ENCODE peak calls at places on chromosomes 12 and 14, in seven cellular contexts. I is CD8-positive, alpha-beta T cell; G is lower lobe of right lung; K is AG08396; X is SK-N-DZ; W is HCT116; M is SHP77. A is an unnamed sample.

GRCh38 chr14:74260525-74261233 is 21.4 kb downstream of the VSX2 start:
- DNase-seq in K (no peak), M (no peak), G (no peak), I (no peak), W (no peak), X (no peak), A (no peak)

GRCh38 chr12:101299346-101299745 is 19.4 kb downstream of the UTP20 start:
- DNase-seq in K (peak), M (no peak), X (no peak), G (no peak), W (no peak), I (no peak), A (no peak)

GRCh38 chr14:20986811-20987210 is 3.0 kb upstream of the METTL17 start:
- DNase-seq in X (no peak), W (peak), I (no peak), G (no peak), K (peak), M (no peak), A (no peak)

GRCh38 chr14:22753586-22753985 is 12.9 kb upstream of the OXA1L start:
- DNase-seq in I (no peak), M (no peak), X (no peak), K (no peak), W (no peak), G (no peak), A (no peak)

GRCh38 chr12:29929295-29929694 is 145.6 kb upstream of the TMTC1 start:
- DNase-seq in M (no peak), X (no peak), I (no peak), G (no peak), W (no peak), K (no peak), A (no peak)

GRCh38 chr12:910416-910815 is 39.1 kb downstream of the RAD52 start:
- DNase-seq in X (no peak), I (no peak), G (no peak), W (no peak), K (no peak), M (no peak), A (no peak)

GRCh38 chr14:63777024-63777423 is 49.2 kb upstream of the SGPP1 start:
- DNase-seq in K (peak), M (no peak), I (no peak), G (no peak), W (peak), X (no peak), A (no peak)

GRCh38 chr14:37034410-37035285 is 137.8 kb downstream of the SLC25A21 start:
- DNase-seq in X (no peak), G (no peak), K (no peak), W (no peak), I (no peak), M (no peak), A (no peak)

GRCh38 chr12:48119834-48120195 is 651 bp downstream of the PFKM start:
- DNase-seq in M (no peak), W (no peak), I (no peak), X (no peak), G (no peak), K (no peak), A (no peak)

GRCh38 chr12:98408681-98409080 is 106.7 kb upstream of the TMPO start:
- DNase-seq in X (no peak), W (no peak), I (no peak), K (no peak), M (no peak), G (no peak), A (no peak)

GRCh38 chr14:101017209-101017608 is 113.7 kb upstream of the RTL1 start:
- DNase-seq in K (peak), G (no peak), X (no peak), W (no peak), I (no peak), M (no peak), A (no peak)

GRCh38 chr12:26128180-26128579 is 3.3 kb upstream of the BHLHE41 start:
- DNase-seq in W (no peak), G (no peak), K (no peak), X (no peak), M (no peak), I (no peak), A (no peak)

GRCh38 chr14:102490456-102490855 is 19.1 kb downstream of the ANKRD9 start:
- DNase-seq in M (no peak), G (no peak), X (no peak), K (no peak), W (no peak), I (no peak), A (no peak)

GRCh38 chr12:92551853-92552397 is 150.9 kb upstream of the PLEKHG7 start:
- DNase-seq in M (no peak), X (no peak), I (no peak), K (peak), W (no peak), G (no peak), A (no peak)

GRCh38 chr12:73632661-73633060 is 905.0 kb upstream of the ATXN7L3B start:
- DNase-seq in X (no peak), M (no peak), W (no peak), K (no peak), G (no peak), I (no peak), A (no peak)

GRCh38 chr14:30450620-30451019 is 108.3 kb upstream of the G2E3 start:
- DNase-seq in G (no peak), M (no peak), I (no peak), K (no peak), W (no peak), X (peak), A (peak)

GRCh38 chr14:104550849-104551728 is 28.5 kb upstream of the C14orf180 start:
- DNase-seq in X (no peak), I (peak), K (no peak), G (no peak), W (no peak), M (no peak), A (no peak)

GRCh38 chr12:130764073-130764472 is 48.0 kb upstream of the RIMBP2 start:
- DNase-seq in M (no peak), K (no peak), X (peak), I (no peak), G (no peak), W (peak), A (no peak)

GRCh38 chr14:71396050-71396677 is 488.9 kb downstream of the PCNX1 start:
- DNase-seq in I (no peak), W (no peak), G (no peak), K (no peak), X (no peak), M (no peak), A (no peak)

GRCh38 chr14:87901196-87901595 is 91.8 kb downstream of the GALC start:
- DNase-seq in K (no peak), W (no peak), G (no peak), M (no peak), X (no peak), I (no peak), A (no peak)

GRCh38 chr12:62123721-62124203 is 136.4 kb upstream of the USP15 start:
- DNase-seq in W (peak), K (peak), X (peak), G (no peak), I (peak), M (peak), A (peak)

GRCh38 chr12:95955549-95956159 is 12.5 kb downstream of the AMDHD1 start:
- DNase-seq in M (no peak), W (no peak), K (no peak), X (no peak), G (no peak), I (no peak), A (no peak)

GRCh38 chr12:31599053-31599452 is 8.1 kb upstream of the DENND5B start:
- DNase-seq in X (no peak), I (no peak), W (no peak), G (no peak), K (no peak), M (no peak), A (no peak)

A was measured in NCI-H774.